ENCODE peak calls at places on chromosomes 1 and 21, in six cellular contexts. One of them, this sample, is unnamed.

GRCh38 chr1:77303387-77303786 is 21.6 kb downstream of the AK5 start:
- DNase-seq in stimulated activated CD8-positive, alpha-beta memory T cell treated with anti-CD3 and anti-CD28 coated beads, Interleukin-15, amount 100 ng/mL, for 24 hours: no peak
- DNase-seq in thoracic aorta: no peak
- DNase-seq in activated naive CD4-positive, alpha-beta T cell: no peak
- DNase-seq in islet precursor cell: no peak
- DNase-seq in AG08395: no peak
- DNase-seq in this sample: no peak

GRCh38 chr1:233722212-233722979 is 108.5 kb downstream of the KCNK1 start:
- DNase-seq in stimulated activated CD8-positive, alpha-beta memory T cell treated with anti-CD3 and anti-CD28 coated beads, Interleukin-15, amount 100 ng/mL, for 24 hours: no peak
- DNase-seq in thoracic aorta: no peak
- DNase-seq in activated naive CD4-positive, alpha-beta T cell: no peak
- DNase-seq in islet precursor cell: no peak
- DNase-seq in AG08395: no peak
- DNase-seq in this sample: no peak

GRCh38 chr1:181166377-181167196 is 78.1 kb downstream of the IER5 start:
- DNase-seq in stimulated activated CD8-positive, alpha-beta memory T cell treated with anti-CD3 and anti-CD28 coated beads, Interleukin-15, amount 100 ng/mL, for 24 hours: no peak
- DNase-seq in thoracic aorta: peak; percentile 41
- DNase-seq in activated naive CD4-positive, alpha-beta T cell: no peak
- DNase-seq in islet precursor cell: peak; percentile 81
- DNase-seq in AG08395: peak; percentile 86
- DNase-seq in this sample: peak; percentile 61

GRCh38 chr1:54571803-54572202 is 23.8 kb downstream of the ACOT11 start:
- DNase-seq in stimulated activated CD8-positive, alpha-beta memory T cell treated with anti-CD3 and anti-CD28 coated beads, Interleukin-15, amount 100 ng/mL, for 24 hours: no peak
- DNase-seq in thoracic aorta: no peak
- DNase-seq in activated naive CD4-positive, alpha-beta T cell: no peak
- DNase-seq in islet precursor cell: peak; percentile 74
- DNase-seq in AG08395: no peak
- DNase-seq in this sample: no peak

GRCh38 chr1:187816646-187817045 is 987.9 kb downstream of the PLA2G4A start:
- DNase-seq in stimulated activated CD8-positive, alpha-beta memory T cell treated with anti-CD3 and anti-CD28 coated beads, Interleukin-15, amount 100 ng/mL, for 24 hours: no peak
- DNase-seq in thoracic aorta: no peak
- DNase-seq in activated naive CD4-positive, alpha-beta T cell: no peak
- DNase-seq in islet precursor cell: no peak
- DNase-seq in AG08395: no peak
- DNase-seq in this sample: no peak

GRCh38 chr1:151238467-151238739 is 16.1 kb upstream of the PSMD4 start:
- DNase-seq in stimulated activated CD8-positive, alpha-beta memory T cell treated with anti-CD3 and anti-CD28 coated beads, Interleukin-15, amount 100 ng/mL, for 24 hours: no peak
- DNase-seq in thoracic aorta: no peak
- DNase-seq in activated naive CD4-positive, alpha-beta T cell: no peak
- DNase-seq in islet precursor cell: no peak
- DNase-seq in AG08395: peak; percentile 94
- DNase-seq in this sample: peak; percentile 20

GRCh38 chr1:209207126-209207700 is 376.3 kb upstream of the CAMK1G start:
- DNase-seq in stimulated activated CD8-positive, alpha-beta memory T cell treated with anti-CD3 and anti-CD28 coated beads, Interleukin-15, amount 100 ng/mL, for 24 hours: no peak
- DNase-seq in thoracic aorta: no peak
- DNase-seq in activated naive CD4-positive, alpha-beta T cell: no peak
- DNase-seq in islet precursor cell: no peak
- DNase-seq in AG08395: peak; percentile 12
- DNase-seq in this sample: no peak

GRCh38 chr1:16630661-16631247 is 17.4 kb upstream of the NBPF1 start:
- DNase-seq in stimulated activated CD8-positive, alpha-beta memory T cell treated with anti-CD3 and anti-CD28 coated beads, Interleukin-15, amount 100 ng/mL, for 24 hours: no peak
- DNase-seq in thoracic aorta: no peak
- DNase-seq in activated naive CD4-positive, alpha-beta T cell: no peak
- DNase-seq in islet precursor cell: peak; percentile 67
- DNase-seq in AG08395: no peak
- DNase-seq in this sample: no peak

GRCh38 chr21:35072960-35073359 is 23.9 kb upstream of the RUNX1 start:
- DNase-seq in stimulated activated CD8-positive, alpha-beta memory T cell treated with anti-CD3 and anti-CD28 coated beads, Interleukin-15, amount 100 ng/mL, for 24 hours: no peak
- DNase-seq in thoracic aorta: no peak
- DNase-seq in activated naive CD4-positive, alpha-beta T cell: no peak
- DNase-seq in islet precursor cell: no peak
- DNase-seq in AG08395: peak; percentile 58
- DNase-seq in this sample: no peak

GRCh38 chr1:9736241-9736640 is 84.7 kb downstream of the PIK3CD start:
- DNase-seq in stimulated activated CD8-positive, alpha-beta memory T cell treated with anti-CD3 and anti-CD28 coated beads, Interleukin-15, amount 100 ng/mL, for 24 hours: no peak
- DNase-seq in thoracic aorta: no peak
- DNase-seq in activated naive CD4-positive, alpha-beta T cell: no peak
- DNase-seq in islet precursor cell: no peak
- DNase-seq in AG08395: no peak
- DNase-seq in this sample: no peak

GRCh38 chr1:914253-914890 is 9.4 kb upstream of the SAMD11 start:
- DNase-seq in stimulated activated CD8-positive, alpha-beta memory T cell treated with anti-CD3 and anti-CD28 coated beads, Interleukin-15, amount 100 ng/mL, for 24 hours: no peak
- DNase-seq in thoracic aorta: no peak
- DNase-seq in activated naive CD4-positive, alpha-beta T cell: no peak
- DNase-seq in islet precursor cell: no peak
- DNase-seq in AG08395: no peak
- DNase-seq in this sample: no peak

GRCh38 chr1:117646007-117646913 is 40.4 kb downstream of the TENT5C start:
- DNase-seq in stimulated activated CD8-positive, alpha-beta memory T cell treated with anti-CD3 and anti-CD28 coated beads, Interleukin-15, amount 100 ng/mL, for 24 hours: no peak
- DNase-seq in thoracic aorta: no peak
- DNase-seq in activated naive CD4-positive, alpha-beta T cell: no peak
- DNase-seq in islet precursor cell: no peak
- DNase-seq in AG08395: peak; percentile 10
- DNase-seq in this sample: no peak

GRCh38 chr1:32334274-32334861 is 1.7 kb downstream of the MARCKSL1 start:
- DNase-seq in stimulated activated CD8-positive, alpha-beta memory T cell treated with anti-CD3 and anti-CD28 coated beads, Interleukin-15, amount 100 ng/mL, for 24 hours: no peak
- DNase-seq in thoracic aorta: no peak
- DNase-seq in activated naive CD4-positive, alpha-beta T cell: no peak
- DNase-seq in islet precursor cell: no peak
- DNase-seq in AG08395: no peak
- DNase-seq in this sample: peak; percentile 41

This sample was measured in dorsolateral prefrontal cortex.